ENCODE peak calls at places on chromosomes 5 and 9, in five cellular contexts. E is astrocyte, U is bronchial epithelial cell, T is cardiac muscle cell, V is psoas muscle. K is an unnamed sample. For H3K36me3, the result is how much of the 10 kb centered on the place peaks cover.

GRCh38 chr5:54904425-54904824 is 81.0 kb downstream of the ESM1 start:
- DNase-seq in T (peak), E (peak), U (peak), V (no peak), K (peak)

GRCh38 chr9:116209406-116210116 is 56.0 kb downstream of the PAPPA start:
- DNase-seq in V (no peak), U (no peak), T (no peak), E (no peak), K (no peak)

GRCh38 chr5:73278693-73279092 is 105.7 kb downstream of the TMEM174 start:
- DNase-seq in V (no peak), U (peak), E (no peak), T (no peak), K (no peak)

GRCh38 chr9:36218011-36218410 is 27.3 kb downstream of the CLTA start:
- DNase-seq in E (no peak), T (no peak), U (no peak), V (no peak), K (no peak)

GRCh38 chr9:34413229-34413852 is 36.6 kb upstream of the MYORG start:
- DNase-seq in E (peak), V (no peak), T (peak), U (peak), K (peak)

GRCh38 chr9:12955510-12956163 is 180.8 kb downstream of the LURAP1L start:
- DNase-seq in T (no peak), U (no peak), E (no peak), V (no peak), K (no peak)

GRCh38 chr5:116576043-116576713 is 1.6 kb upstream of the SEMA6A start:
- DNase-seq in V (peak), E (peak), T (peak), U (peak), K (peak)

GRCh38 chr5:89470658-89471057 is 587.7 kb upstream of the MEF2C start:
- DNase-seq in V (no peak), U (no peak), T (no peak), E (no peak), K (no peak)

GRCh38 chr9:120383999-120384924 is 195.7 kb downstream of the CDK5RAP2 start:
- DNase-seq in E (peak), U (no peak), V (peak), T (peak), K (no peak)

GRCh38 chr5:59358497-59358896 is 535.0 kb downstream of the PDE4D start:
- DNase-seq in V (peak), T (peak), E (peak), U (no peak), K (no peak)

GRCh38 chr5:137218896-137219295 is 280.2 kb downstream of the SPOCK1 start:
- DNase-seq in T (no peak), E (peak), U (peak), V (no peak), K (no peak)

GRCh38 chr5:8628521-8628920 is 759.6 kb downstream of the MTRR start:
- DNase-seq in U (peak), T (no peak), V (no peak), E (no peak), K (no peak)

GRCh38 chr9:35563791-35564197 is 41.3 kb upstream of the TESK1 start:
- DNase-seq in T (peak), V (peak), E (no peak), U (no peak), K (no peak)

GRCh38 chr9:89527084-89527483 is 29.2 kb upstream of the SEMA4D start:
- DNase-seq in T (no peak), E (no peak), U (no peak), V (no peak), K (no peak)

GRCh38 chr9:96574455-96574854 is 45.2 kb downstream of the CDC14B start:
- DNase-seq in T (no peak), E (no peak), V (no peak), U (no peak), K (no peak)

GRCh38 chr5:67431191-67431590 is 234.6 kb upstream of the CD180 start:
- DNase-seq in U (peak), V (no peak), E (peak), T (no peak), K (no peak)

GRCh38 chr9:87793292-87793691 is 67.4 kb downstream of the CTSL start:
- DNase-seq in U (peak), T (peak), V (no peak), E (peak), K (no peak)

GRCh38 chr5:10645671-10646070 is 81.8 kb downstream of the ANKRD33B start:
- DNase-seq in V (no peak), T (no peak), U (no peak), E (no peak), K (no peak)

GRCh38 chr5:124315746-124316415 is 430.6 kb downstream of the ZNF608 start:
- DNase-seq in V (no peak), T (peak), U (peak), E (peak), K (no peak)

GRCh38 chr5:132081458-132081857 is 7.9 kb downstream of the CSF2 start:
- DNase-seq in V (no peak), U (no peak), E (no peak), T (no peak), K (no peak)

GRCh38 chr9:17219261-17219660 is 84.4 kb downstream of the CNTLN start:
- DNase-seq in U (peak), V (no peak), T (peak), E (no peak), K (no peak)

GRCh38 chr5:148740966-148741742 is 85.3 kb upstream of the ADRB2 start:
- DNase-seq in U (peak), E (peak), T (peak), V (no peak), K (no peak)

GRCh38 chr5:114361724-114362196 is at the start of gene KCNN2:
- DNase-seq in E (peak), V (peak), T (peak), U (peak), K (peak)

GRCh38 chr9:75235632-75236031 is 147.3 kb downstream of the OSTF1 start:
- DNase-seq in U (peak), E (no peak), T (no peak), V (no peak), K (no peak)

DNA sequence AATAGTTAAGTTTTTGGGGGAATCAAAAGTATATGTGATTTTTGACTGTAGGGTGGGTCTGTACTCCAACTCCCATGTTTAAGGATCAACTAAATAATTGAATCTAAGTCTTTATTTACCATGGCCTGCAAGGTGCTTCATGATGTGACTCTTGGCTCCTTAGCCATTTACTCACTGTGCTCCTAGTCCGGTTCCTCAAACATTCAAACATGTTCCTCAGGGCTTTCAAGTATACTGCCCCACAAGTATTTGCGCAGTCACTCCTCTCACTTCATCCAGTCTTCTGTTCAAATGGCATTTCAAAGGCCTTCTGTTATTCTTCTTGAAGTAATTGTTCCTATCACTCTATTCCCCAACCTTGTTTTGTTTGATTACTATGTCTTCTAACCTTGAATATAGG is 16.4 kb downstream of the SMC2 start:
- DNase-seq in E (no peak), T (no peak), V (no peak), U (no peak), K (no peak)
- H3K36me3 ChIP-seq in E (under half), T (under half), V (half or more), U (under half), K (half or more)

GRCh38 chr5:16453609-16454008 is 12.0 kb downstream of the ZNF622 start:
- DNase-seq in V (no peak), U (no peak), E (no peak), T (no peak), K (no peak)
- H3K36me3 ChIP-seq in V (half or more), U (under half), E (half or more), T (under half), K (half or more)

DNA sequence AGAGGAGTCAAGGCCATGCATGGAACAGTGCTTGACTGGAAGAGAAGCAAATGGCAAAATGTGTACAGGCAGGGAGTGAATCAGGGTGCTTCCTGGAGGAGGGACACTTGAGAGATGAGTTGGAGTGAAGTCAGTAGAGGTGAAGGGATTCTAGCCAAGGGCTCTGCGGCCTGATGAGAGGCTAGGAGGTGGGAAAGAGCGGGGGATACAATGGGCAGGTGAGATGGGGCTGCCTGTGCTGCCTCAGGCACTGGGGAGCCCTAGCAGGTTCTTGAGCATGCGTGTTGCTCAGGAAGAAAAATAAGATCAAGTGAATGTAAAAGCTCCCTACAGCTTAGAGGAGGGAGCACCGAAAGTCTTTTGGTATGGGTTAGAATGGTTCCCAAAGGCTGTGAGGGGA is 22.3 kb downstream of the ERGIC1 start:
- DNase-seq in E (no peak), V (no peak), T (no peak), U (no peak), K (no peak)
- H3K36me3 ChIP-seq in E (under half), V (under half), T (under half), U (under half), K (half or more)

GRCh38 chr9:128526729-128527128 is 22.2 kb downstream of the GLE1 start:
- DNase-seq in T (no peak), V (no peak), E (no peak), U (no peak), K (no peak)
- H3K36me3 ChIP-seq in T (under half), V (half or more), E (under half), U (under half), K (under half)

DNA sequence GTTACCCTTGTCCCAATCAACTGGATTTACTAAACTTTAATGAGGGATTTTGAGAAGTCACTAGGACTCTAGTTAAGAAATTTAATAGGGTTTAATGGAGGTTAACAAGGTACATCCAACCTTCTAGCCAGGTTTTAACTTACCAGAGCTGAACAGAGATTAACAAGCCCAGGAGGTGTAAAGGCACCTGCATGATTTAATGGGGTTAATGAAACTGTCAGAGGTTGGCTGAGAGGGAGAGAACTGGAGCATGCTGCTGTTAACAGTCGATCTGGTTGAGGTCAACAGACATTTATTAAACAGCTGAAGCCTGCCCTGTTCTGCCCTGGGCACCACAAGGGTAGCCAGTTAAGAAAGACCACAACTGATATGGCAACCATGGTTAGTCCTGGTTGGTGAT is 13.6 kb downstream of the HAND1 start:
- DNase-seq in V (no peak), U (no peak), E (no peak), T (no peak), K (no peak)
- H3K36me3 ChIP-seq in V (under half), U (under half), E (under half), T (under half), K (under half)

DNA sequence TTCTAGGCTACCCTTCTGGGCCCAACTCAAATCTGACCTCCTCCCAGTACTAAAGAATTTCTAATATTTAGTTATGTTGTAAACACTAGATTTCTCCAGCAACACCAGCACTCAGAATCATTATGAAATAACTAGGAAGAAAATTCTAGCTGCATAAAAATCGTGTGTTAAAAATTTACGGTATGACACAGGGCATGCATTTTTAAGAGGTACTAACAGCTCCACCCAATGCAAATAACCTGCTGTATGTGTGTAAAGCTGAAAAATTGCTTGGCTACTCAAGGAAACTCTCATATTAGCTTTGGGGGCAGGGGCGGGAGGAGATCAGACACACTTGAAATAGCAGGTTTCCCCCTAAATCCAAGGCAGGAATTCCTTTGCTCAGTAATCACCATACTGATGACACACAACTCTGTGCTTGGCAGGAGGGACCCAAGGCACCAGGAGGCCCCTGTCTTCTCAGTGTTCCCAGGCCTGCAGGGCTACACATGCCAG is 27.2 kb downstream of the MACROH2A1 start:
- DNase-seq in U (peak), E (peak), V (no peak), T (no peak), K (no peak)
- H3K36me3 ChIP-seq in U (under half), E (under half), V (under half), T (under half), K (half or more)

DNA sequence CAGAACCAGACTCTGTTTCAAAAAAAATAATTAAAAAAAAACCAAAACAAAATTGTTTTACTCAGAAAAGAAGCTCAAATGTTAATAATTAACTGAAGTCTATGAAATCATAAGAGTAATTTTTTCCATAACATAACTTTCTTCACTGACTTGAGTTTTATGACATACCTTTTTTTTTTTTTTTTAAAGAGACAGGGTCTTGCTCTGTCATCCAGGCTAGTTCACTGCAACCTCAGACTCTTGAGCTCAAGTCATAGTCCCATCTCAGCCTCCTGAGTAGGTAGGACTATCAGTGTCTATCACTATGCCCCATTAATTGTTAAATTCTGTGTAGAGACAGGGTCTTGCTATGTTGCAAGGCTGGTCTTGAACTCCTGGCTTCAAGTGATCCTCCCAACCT is 21.9 kb downstream of the SAR1B start:
- DNase-seq in V (no peak), U (no peak), E (no peak), T (no peak), K (no peak)
- H3K36me3 ChIP-seq in V (half or more), U (under half), E (under half), T (half or more), K (half or more)

GRCh38 chr9:135928074-135928730 is 20.9 kb upstream of the CAMSAP1 start:
- DNase-seq in V (peak), T (no peak), U (no peak), E (no peak), K (no peak)

GRCh38 chr9:135929656-135930445 is 22.5 kb upstream of the CAMSAP1 start:
- DNase-seq in E (no peak), U (no peak), T (no peak), V (peak), K (no peak)

GRCh38 chr9:135927195-135928013 is 20.1 kb upstream of the CAMSAP1 start:
- DNase-seq in E (no peak), T (no peak), U (no peak), V (peak), K (no peak)

GRCh38 chr9:135930446-135931345 is 23.4 kb upstream of the CAMSAP1 start:
- DNase-seq in E (no peak), U (no peak), V (peak), T (no peak), K (no peak)

GRCh38 chr9:135928731-135929655 is 21.6 kb upstream of the CAMSAP1 start:
- DNase-seq in E (no peak), T (no peak), U (no peak), V (no peak), K (no peak)
- H3K36me3 ChIP-seq in E (under half), T (under half), U (under half), V (half or more), K (under half)

DNA sequence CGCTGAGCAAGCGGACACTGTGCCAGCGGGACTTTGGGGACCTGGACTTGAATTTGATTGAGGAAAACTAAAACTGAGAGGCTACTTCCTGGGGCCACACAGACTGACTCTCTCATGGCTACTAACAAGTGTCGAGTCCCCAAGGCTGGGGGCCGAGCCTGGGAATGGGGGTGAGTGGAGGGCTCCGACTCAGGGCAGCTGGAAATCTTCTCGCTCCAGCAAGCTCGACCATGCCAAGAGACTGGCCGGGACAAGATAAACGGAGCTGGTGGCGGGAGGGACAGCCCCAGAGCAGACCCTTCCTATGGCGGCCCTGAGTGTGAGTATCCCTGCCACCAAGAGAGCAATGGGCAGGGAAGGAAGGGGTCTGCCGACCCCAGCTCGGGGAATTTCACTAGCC is 5.6 kb upstream of the KDM3B start:
- DNase-seq in T (no peak), U (no peak), E (no peak), V (no peak), K (no peak)
- H3K36me3 ChIP-seq in T (under half), U (under half), E (under half), V (half or more), K (half or more)

GRCh38 chr5:448061-448765 is 5.2 kb downstream of the EXOC3 start:
- DNase-seq in T (no peak), U (no peak), V (peak), E (no peak), K (no peak)
- H3K36me3 ChIP-seq in T (under half), U (under half), V (half or more), E (under half), K (half or more)